ENCODE peak calls at places on chromosomes 5 and 9, in four cellular contexts. W is tibial nerve, H is HepG2, E is A549. K is an unnamed sample.

GRCh38 chr5:25863811-25864210 is 1174.6 kb downstream of the CDH9 start:
- DNase-seq in W (no peak), E (no peak), H (no peak), K (no peak)

GRCh38 chr5:169416583-169417196 is 115.8 kb upstream of the SLIT3 start:
- DNase-seq in H (no peak), W (peak; percentile 32), E (no peak), K (peak; percentile 21)

GRCh38 chr5:73189816-73190451 is 16.9 kb downstream of the TMEM174 start:
- DNase-seq in H (no peak), W (peak; percentile 23), E (no peak), K (peak; percentile 36)

GRCh38 chr5:5398046-5398445 is 24.4 kb upstream of the ICE1 start:
- DNase-seq in W (no peak), E (no peak), H (no peak), K (no peak)

GRCh38 chr9:94148419-94148818 is 64.2 kb downstream of the PTPDC1 start:
- DNase-seq in H (no peak), E (no peak), W (no peak), K (no peak)

GRCh38 chr9:6068983-6069382 is 53.6 kb upstream of the RANBP6 start:
- DNase-seq in H (no peak), W (no peak), E (no peak), K (no peak)

GRCh38 chr5:173512637-173513435 is 103.6 kb downstream of the BOD1 start:
- DNase-seq in H (no peak), W (no peak), E (no peak), K (no peak)

GRCh38 chr9:7216004-7216821 is 458.4 kb downstream of the KDM4C start:
- DNase-seq in W (no peak), H (peak; percentile 13), E (peak; percentile 36), K (no peak)

GRCh38 chr9:12684923-12685468 is 8.2 kb upstream of the TYRP1 start:
- DNase-seq in W (no peak), H (no peak), E (no peak), K (no peak)

GRCh38 chr5:176876506-176877431 is 22.4 kb downstream of the HK3 start:
- DNase-seq in H (no peak), W (no peak), E (no peak), K (no peak)

GRCh38 chr5:141529873-141530272 is 41.0 kb downstream of the PCDHGC5 start:
- DNase-seq in E (no peak), H (no peak), W (no peak), K (no peak)
- H3K27ac ChIP-seq in E (no peak overlapping the region), H (no peak overlapping the region), W (no peak overlapping the region), K (no peak overlapping the region)

GRCh38 chr5:57482671-57483106 is at the start of gene ACTBL2:
- DNase-seq in H (no peak), W (no peak), E (peak; percentile 16), K (no peak)
- TF ChIP-seq EP300 in H (no peak), W (no peak), E (no peak), K (no peak)

GRCh38 chr5:83509535-83509934 is 38.0 kb downstream of the VCAN start:
- DNase-seq in E (peak; percentile 6), H (no peak), W (no peak), K (peak; percentile 20)
- H3K27ac ChIP-seq in E (no peak overlapping the region), H (no peak overlapping the region), W (no peak overlapping the region), K (no peak overlapping the region)

GRCh38 chr9:83431470-83432060 is 106.6 kb downstream of the FRMD3 start:
- DNase-seq in E (peak; percentile 26), H (peak; percentile 64), W (peak; percentile 17), K (no peak)
- TF ChIP-seq EP300 in E (no peak), H (no peak), W (no peak), K (no peak)

DNA sequence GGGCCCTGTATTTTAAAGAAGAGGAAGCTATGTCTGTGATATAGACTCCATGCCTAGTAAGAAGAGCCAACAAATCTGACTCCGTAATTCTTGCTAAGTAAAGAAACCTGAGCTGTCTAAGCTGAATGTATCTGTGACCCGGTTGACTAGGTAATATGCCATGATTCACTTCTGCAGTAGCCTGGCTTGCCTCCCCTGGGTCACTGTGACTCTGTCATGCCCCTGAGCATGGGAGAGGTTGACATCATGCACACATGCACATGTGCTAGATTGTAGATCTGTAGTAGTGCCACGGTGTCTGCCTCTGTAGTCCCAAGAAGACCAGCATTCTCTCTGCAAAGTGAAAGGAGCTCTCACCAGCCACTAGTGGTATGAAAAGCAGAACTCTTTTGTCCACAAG is 9.1 kb downstream of the SLC22A5 start:
- DNase-seq in W (no peak), E (no peak), H (no peak), K (no peak)
- H3K27ac ChIP-seq in W (no peak overlapping the region), E (no peak overlapping the region), H (no peak overlapping the region), K (no peak overlapping the region)